ENCODE peak calls at places on chromosomes 3 and 15, in six cellular contexts. One of them, this sample, is unnamed.

GRCh38 chr3:196754215-196754937 is 14.7 kb downstream of the PAK2 start:
- DNase-seq in heart right ventricle: no peak
- DNase-seq in RKO: no peak
- DNase-seq in HT1080: no peak
- DNase-seq in GM20000: no peak
- DNase-seq in SHP77: no peak
- DNase-seq in this sample: no peak

GRCh38 chr15:22966321-22967083 is 13.7 kb downstream of the CYFIP1 start:
- DNase-seq in SHP77: no peak
- DNase-seq in heart right ventricle: no peak
- DNase-seq in RKO: no peak
- DNase-seq in HT1080: no peak
- DNase-seq in GM20000: no peak
- DNase-seq in this sample: no peak

GRCh38 chr3:141646760-141647561 is 91.1 kb upstream of the RNF7 start:
- DNase-seq in HT1080: peak
- DNase-seq in GM20000: no peak
- DNase-seq in RKO: peak
- DNase-seq in heart right ventricle: peak
- DNase-seq in SHP77: peak
- DNase-seq in this sample: no peak

GRCh38 chr3:140298043-140298442 is 363.1 kb downstream of the CLSTN2 start:
- DNase-seq in heart right ventricle: no peak
- DNase-seq in GM20000: no peak
- DNase-seq in HT1080: no peak
- DNase-seq in SHP77: no peak
- DNase-seq in RKO: no peak
- DNase-seq in this sample: no peak

GRCh38 chr15:91855241-91855640 is 1.7 kb downstream of the SLCO3A1 start:
- DNase-seq in heart right ventricle: no peak
- DNase-seq in HT1080: no peak
- DNase-seq in SHP77: no peak
- DNase-seq in GM20000: no peak
- DNase-seq in RKO: no peak
- DNase-seq in this sample: no peak

GRCh38 chr3:114624676-114625181 is 330.9 kb downstream of the TIGIT start:
- DNase-seq in heart right ventricle: peak
- DNase-seq in SHP77: peak
- DNase-seq in HT1080: peak
- DNase-seq in GM20000: no peak
- DNase-seq in RKO: peak
- DNase-seq in this sample: no peak

GRCh38 chr3:175070946-175071345 is 211.8 kb downstream of the NAALADL2 start:
- DNase-seq in heart right ventricle: no peak
- DNase-seq in HT1080: no peak
- DNase-seq in RKO: no peak
- DNase-seq in GM20000: no peak
- DNase-seq in SHP77: no peak
- DNase-seq in this sample: no peak

GRCh38 chr3:186413615-186414415 is 51.8 kb upstream of the DGKG start:
- DNase-seq in RKO: no peak
- DNase-seq in heart right ventricle: peak
- DNase-seq in GM20000: no peak
- DNase-seq in SHP77: peak
- DNase-seq in HT1080: peak
- DNase-seq in this sample: peak

GRCh38 chr15:75532413-75533250 is 46.5 kb downstream of the PTPN9 start:
- DNase-seq in heart right ventricle: peak
- DNase-seq in HT1080: peak
- DNase-seq in GM20000: no peak
- DNase-seq in SHP77: peak
- DNase-seq in RKO: peak
- DNase-seq in this sample: no peak

GRCh38 chr3:48433472-48434118 is 3.7 kb upstream of the PLXNB1 start:
- DNase-seq in HT1080: no peak
- DNase-seq in heart right ventricle: no peak
- DNase-seq in RKO: no peak
- DNase-seq in SHP77: no peak
- DNase-seq in GM20000: no peak
- DNase-seq in this sample: no peak

GRCh38 chr3:13348671-13349396 is 71.3 kb downstream of the NUP210 start:
- DNase-seq in GM20000: no peak
- DNase-seq in heart right ventricle: peak
- DNase-seq in HT1080: no peak
- DNase-seq in RKO: no peak
- DNase-seq in SHP77: no peak
- DNase-seq in this sample: no peak

GRCh38 chr15:43893956-43894355 is 67.2 kb downstream of the WDR76 start:
- DNase-seq in SHP77: no peak
- DNase-seq in HT1080: no peak
- DNase-seq in GM20000: no peak
- DNase-seq in heart right ventricle: peak
- DNase-seq in RKO: no peak
- DNase-seq in this sample: no peak

GRCh38 chr3:179196700-179197099 is 48.5 kb downstream of the PIK3CA start:
- DNase-seq in GM20000: no peak
- DNase-seq in SHP77: no peak
- DNase-seq in HT1080: no peak
- DNase-seq in RKO: no peak
- DNase-seq in heart right ventricle: no peak
- DNase-seq in this sample: no peak

GRCh38 chr3:99023590-99024192 is 122.2 kb upstream of the DCBLD2 start:
- DNase-seq in GM20000: peak
- DNase-seq in heart right ventricle: no peak
- DNase-seq in SHP77: peak
- DNase-seq in HT1080: peak
- DNase-seq in RKO: peak
- DNase-seq in this sample: peak

GRCh38 chr3:173660645-173661299 is 263.2 kb downstream of the NLGN1 start:
- DNase-seq in HT1080: peak
- DNase-seq in GM20000: no peak
- DNase-seq in RKO: no peak
- DNase-seq in heart right ventricle: no peak
- DNase-seq in SHP77: no peak
- DNase-seq in this sample: peak

This sample was measured in NCI-H1092.